ENCODE peak calls at places on chromosomes 5 and 9, in five cellular contexts. R, A, Q, V and N are unnamed samples.

GRCh38 chr9:132268725-132269352 is 85.9 kb downstream of the SETX start:
- DNase-seq in R (peak), A (peak), Q (peak), V (peak), N (no peak)

GRCh38 chr9:132671620-132672412 is 1.6 kb downstream of the GTF3C4 start:
- DNase-seq in V (no peak), R (no peak), A (no peak), Q (no peak), N (no peak)

GRCh38 chr5:5523066-5523505 is 100.6 kb downstream of the ICE1 start:
- DNase-seq in R (no peak), V (peak), A (no peak), Q (peak), N (peak)

GRCh38 chr5:119190470-119190869 is 119.6 kb downstream of the DMXL1 start:
- DNase-seq in V (no peak), A (no peak), R (no peak), Q (no peak), N (no peak)

GRCh38 chr9:135773094-135773493 is 71.1 kb downstream of the KCNT1 start:
- DNase-seq in Q (no peak), A (no peak), V (no peak), R (no peak), N (no peak)

GRCh38 chr5:38382898-38383297 is 124.5 kb downstream of the EGFLAM start:
- DNase-seq in A (peak), R (peak), V (peak), Q (peak), N (peak)

GRCh38 chr5:180215738-180216630 is 7.0 kb upstream of the RASGEF1C start:
- DNase-seq in A (no peak), R (no peak), V (no peak), Q (no peak), N (no peak)

GRCh38 chr9:105129731-105130130 is 114.7 kb upstream of the SLC44A1 start:
- DNase-seq in V (no peak), R (no peak), A (no peak), Q (no peak), N (no peak)

GRCh38 chr9:116115731-116116353 is 37.7 kb upstream of the PAPPA start:
- DNase-seq in V (no peak), R (no peak), A (no peak), Q (no peak), N (no peak)

GRCh38 chr9:95128177-95128524 is 189.4 kb downstream of the FANCC start:
- DNase-seq in V (no peak), A (no peak), Q (no peak), R (no peak), N (no peak)

GRCh38 chr9:95126739-95127138 is 190.8 kb downstream of the FANCC start:
- DNase-seq in A (no peak), R (no peak), Q (no peak), V (no peak), N (no peak)

GRCh38 chr9:95125652-95126051 is 191.9 kb downstream of the FANCC start:
- DNase-seq in R (no peak), A (no peak), Q (no peak), V (no peak), N (no peak)

GRCh38 chr9:95127249-95128176 is 190.0 kb downstream of the FANCC start:
- DNase-seq in R (peak), Q (peak), V (peak), A (peak), N (no peak)

DNA sequence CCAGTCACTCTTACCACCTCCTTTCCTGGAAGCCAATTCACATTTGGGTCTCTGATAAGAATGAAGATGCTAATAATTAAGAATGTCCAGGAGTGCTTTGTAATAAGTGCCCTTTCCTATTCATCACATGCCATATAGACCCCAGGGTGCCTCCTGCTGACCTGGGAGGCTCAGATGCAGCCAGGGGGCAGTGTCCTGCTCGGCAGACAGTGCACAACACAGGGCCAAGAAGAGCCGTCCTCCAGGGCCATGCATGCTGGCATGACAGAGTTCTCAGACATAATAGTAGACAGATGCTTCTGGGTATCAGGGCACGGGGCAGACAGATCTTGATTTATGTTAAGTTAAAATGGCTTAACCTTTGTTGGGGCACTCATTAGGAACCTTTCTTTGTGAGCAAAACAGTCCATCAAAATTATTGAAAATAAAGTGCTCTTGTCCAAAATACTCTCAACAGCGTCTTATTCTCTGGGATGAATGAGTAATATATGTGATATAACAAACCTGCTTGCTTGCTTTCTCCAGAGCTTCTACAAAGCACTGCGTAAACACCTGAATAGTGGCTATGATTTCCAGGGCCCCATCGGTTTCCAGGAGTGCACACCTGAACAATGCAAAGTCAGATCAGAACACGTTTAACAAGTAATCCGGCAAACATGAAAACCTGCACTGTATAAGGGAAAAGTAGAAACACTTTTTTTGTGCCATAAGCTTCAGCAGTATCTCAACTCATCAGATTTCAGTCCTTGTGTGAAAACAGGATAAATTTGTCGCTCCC is 192.7 kb downstream of the FANCC start:
- DNase-seq in V (no peak), A (no peak), Q (peak), R (no peak), N (no peak)
- TF ChIP-seq CTCF in V (peak), A (peak), Q (peak), R (peak), N (peak)

DNA sequence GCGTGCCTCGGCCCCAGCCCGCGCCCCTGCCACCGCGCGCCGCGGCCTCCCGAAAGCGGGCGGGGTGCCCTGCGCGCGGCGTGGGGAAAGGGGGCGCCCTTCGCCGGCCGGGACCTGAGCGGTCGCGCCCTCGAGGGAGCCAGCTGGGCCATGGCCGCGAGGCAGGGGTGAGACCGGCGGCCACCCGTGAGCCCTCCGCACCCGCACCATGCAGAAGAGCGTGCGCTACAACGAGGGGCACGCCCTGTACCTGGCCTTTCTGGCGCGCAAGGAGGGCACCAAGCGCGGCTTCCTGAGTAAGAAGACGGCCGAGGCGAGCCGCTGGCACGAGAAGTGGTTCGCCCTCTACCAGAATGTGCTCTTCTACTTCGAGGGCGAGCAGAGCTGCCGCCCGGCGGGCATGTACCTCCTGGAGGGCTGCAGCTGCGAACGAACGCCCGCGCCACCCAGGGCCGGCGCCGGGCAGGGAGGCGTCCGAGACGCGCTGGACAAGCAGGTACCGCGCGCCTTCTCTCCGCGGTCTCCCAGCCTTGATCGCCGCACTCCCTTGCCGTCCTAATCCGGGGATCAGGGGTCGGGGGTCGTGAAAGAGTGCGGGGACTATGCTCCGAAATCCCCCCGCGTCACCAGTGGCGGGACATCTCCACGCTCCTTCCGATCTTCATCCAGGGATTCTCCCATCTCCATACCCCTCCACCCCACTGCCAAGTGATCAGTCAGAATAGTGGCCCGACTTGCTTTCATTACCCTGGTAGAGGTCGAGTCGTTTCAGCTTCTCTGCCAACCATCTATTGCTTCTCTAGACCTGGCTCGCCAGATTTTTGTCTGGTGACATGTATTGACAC is 590 bp downstream of the RASGRF2 start:
- DNase-seq in A (peak), R (no peak), V (peak), Q (peak), N (no peak)
- TF ChIP-seq JUNB in A (no peak), R (no peak), V (no peak), Q (no peak), N (no peak)

DNA sequence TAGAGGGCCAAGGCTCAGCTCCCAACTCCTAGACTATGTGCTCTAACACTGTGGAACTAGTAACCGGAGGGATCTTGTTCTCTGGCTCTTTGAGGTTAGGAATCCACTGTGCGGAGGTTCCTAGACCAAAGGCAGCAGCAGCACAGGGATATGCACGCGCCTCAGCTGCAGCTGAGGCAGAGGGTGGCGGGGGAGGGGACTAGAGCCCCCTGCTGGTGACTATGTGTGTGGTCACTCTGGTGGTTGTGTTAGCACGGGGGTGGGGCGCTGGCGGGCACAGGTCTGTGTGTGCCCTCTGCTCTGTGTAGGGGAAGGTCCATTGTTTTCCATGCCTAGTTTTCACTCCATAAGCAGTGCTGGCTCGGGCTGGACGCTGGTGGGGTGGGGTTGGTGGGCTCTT is 458.0 kb upstream of the IZUMO3 start:
- DNase-seq in A (no peak), R (no peak), V (peak), Q (peak), N (no peak)
- TF ChIP-seq CTCF in A (no peak), R (no peak), V (peak), Q (peak), N (peak)

GRCh38 chr5:116013931-116014330 is 18.3 kb upstream of the ARL14EPL start:
- DNase-seq in R (no peak), V (no peak), Q (no peak), A (no peak), N (no peak)

GRCh38 chr5:116004248-116004647 is 28.0 kb upstream of the ARL14EPL start:
- DNase-seq in V (no peak), A (no peak), Q (no peak), R (no peak), N (no peak)

GRCh38 chr5:116013207-116013777 is 19.0 kb upstream of the ARL14EPL start:
- DNase-seq in V (no peak), A (no peak), R (no peak), Q (peak), N (no peak)

GRCh38 chr5:116011046-116011445 is 21.2 kb upstream of the ARL14EPL start:
- DNase-seq in Q (no peak), R (no peak), V (no peak), A (no peak), N (no peak)

GRCh38 chr5:116009806-116010205 is 22.5 kb upstream of the ARL14EPL start:
- DNase-seq in V (no peak), R (no peak), Q (no peak), A (no peak), N (no peak)
- TF ChIP-seq JUNB in V (no peak), R (no peak), Q (no peak), A (no peak), N (no peak)

GRCh38 chr9:19924090-19924489 is 135.3 kb upstream of the SLC24A2 start:
- DNase-seq in R (no peak), Q (no peak), A (no peak), V (no peak), N (no peak)

GRCh38 chr9:19918630-19919029 is 129.8 kb upstream of the SLC24A2 start:
- DNase-seq in V (no peak), R (no peak), A (no peak), Q (no peak), N (no peak)

GRCh38 chr9:19925674-19926503 is 137.1 kb upstream of the SLC24A2 start:
- DNase-seq in R (peak), A (peak), Q (peak), V (peak), N (peak)

GRCh38 chr9:19920401-19920800 is 131.6 kb upstream of the SLC24A2 start:
- DNase-seq in R (no peak), Q (no peak), V (no peak), A (no peak), N (no peak)

GRCh38 chr9:19922476-19923118 is 133.8 kb upstream of the SLC24A2 start:
- DNase-seq in V (peak), Q (peak), R (no peak), A (peak), N (no peak)
- TF ChIP-seq CTCF in V (peak), Q (peak), R (peak), A (peak), N (peak)

GRCh38 chr5:96339862-96340261 is 93.2 kb downstream of the PCSK1 start:
- DNase-seq in Q (no peak), V (no peak), R (no peak), A (no peak), N (no peak)
- TF ChIP-seq JUNB in Q (no peak), V (no peak), R (no peak), A (no peak), N (no peak)

GRCh38 chr9:137550241-137550621 is at the start of gene PNPLA7:
- DNase-seq in V (peak), R (peak), Q (peak), A (peak), N (no peak)
- TF ChIP-seq CTCF in V (peak), R (no peak), Q (no peak), A (no peak), N (no peak)